ENCODE peak calls at places on chromosomes 13 and 19, in nine cellular contexts. R is IMR-90, Z is A549, U is A673, L is Peyer's patch, C is thoracic aorta, J is aorta, V is cardiac muscle cell, S is mammary epithelial cell. I is an unnamed sample.

GRCh38 chr13:97879646-97880297 is 73.7 kb upstream of the IPO5 start:
- DNase-seq in R (peak; percentile 91), V (no peak), Z (peak; percentile 31), J (no peak), U (peak; percentile 96), S (peak; percentile 54), L (no peak), C (no peak), I (peak; percentile 66)

GRCh38 chr13:47326061-47326460 is 429.2 kb upstream of the HTR2A start:
- DNase-seq in L (no peak), V (no peak), C (no peak), J (no peak), S (no peak), R (peak; percentile 49), Z (no peak), U (no peak), I (no peak)

GRCh38 chr13:38363219-38363618 is 13.6 kb downstream of the UFM1 start:
- DNase-seq in R (no peak), J (no peak), L (no peak), C (no peak), V (no peak), S (no peak), U (no peak), Z (no peak), I (no peak)

GRCh38 chr13:90732049-90732448 is 615.4 kb upstream of the MIR17HG start:
- DNase-seq in V (no peak), U (no peak), C (no peak), S (peak; percentile 9), R (no peak), L (no peak), Z (peak; percentile 8), J (no peak), I (no peak)

GRCh38 chr13:111537843-111538499 is 217.5 kb downstream of the TEX29 start:
- DNase-seq in C (no peak), Z (no peak), R (no peak), U (no peak), V (no peak), L (no peak), S (no peak), J (no peak), I (peak; percentile 39)

GRCh38 chr19:41545547-41545946 is 30.4 kb upstream of the CEACAM21 start:
- DNase-seq in U (no peak), J (no peak), C (no peak), L (peak; percentile 54), S (no peak), V (no peak), Z (no peak), R (no peak), I (no peak)

GRCh38 chr19:28436320-28436719 is 776.6 kb downstream of the UQCRFS1 start:
- DNase-seq in V (no peak), Z (no peak), L (no peak), U (no peak), S (no peak), C (no peak), R (no peak), J (no peak), I (no peak)

GRCh38 chr19:41518141-41518540 is 57.8 kb upstream of the CEACAM21 start:
- DNase-seq in Z (no peak), L (no peak), C (no peak), J (no peak), R (no peak), V (no peak), U (no peak), S (no peak), I (no peak)

GRCh38 chr13:46641274-46642081 is 88.5 kb downstream of the LRCH1 start:
- DNase-seq in L (no peak), S (no peak), Z (no peak), J (no peak), U (no peak), C (no peak), R (no peak), V (no peak), I (peak; percentile 57)

GRCh38 chr19:11191273-11191755 is 6.0 kb downstream of the KANK2 start:
- DNase-seq in J (peak; percentile 91), U (peak; percentile 53), Z (peak; percentile 51), L (no peak), R (peak; percentile 63), S (peak; percentile 5), C (peak; percentile 65), V (no peak), I (peak; percentile 92)

GRCh38 chr19:42370667-42371066 is 19.4 kb downstream of the CNFN start:
- DNase-seq in C (no peak), L (no peak), U (no peak), J (no peak), V (no peak), R (no peak), S (no peak), Z (no peak), I (no peak)

GRCh38 chr19:39858541-39858940 is 12.4 kb upstream of the FBL start:
- DNase-seq in J (no peak), Z (peak; percentile 65), C (no peak), L (no peak), U (peak; percentile 30), V (peak; percentile 73), R (peak; percentile 63), S (no peak), I (no peak)

GRCh38 chr19:46813570-46814358 is 25.4 kb upstream of the SLC1A5 start:
- DNase-seq in U (no peak), J (peak; percentile 74), S (no peak), R (peak; percentile 46), C (no peak), V (no peak), L (no peak), Z (peak; percentile 84), I (peak; percentile 47)

GRCh38 chr19:10193666-10194499 is 870 bp downstream of the DNMT1 start:
- DNase-seq in Z (peak; percentile 6), L (peak; percentile 32), R (peak; percentile 76), C (no peak), U (peak; percentile 44), S (peak; percentile 63), J (no peak), V (no peak), I (peak; percentile 90)

GRCh38 chr13:104466016-104466415 is 1399.8 kb upstream of the SLC10A2 start:
- DNase-seq in J (no peak), V (no peak), U (no peak), C (no peak), R (no peak), S (no peak), Z (no peak), L (no peak), I (no peak)

GRCh38 chr13:52840066-52840465 is 8.4 kb downstream of the PCDH8 start:
- DNase-seq in Z (no peak), S (no peak), J (no peak), V (no peak), R (no peak), L (no peak), C (no peak), U (no peak), I (no peak)

DNA sequence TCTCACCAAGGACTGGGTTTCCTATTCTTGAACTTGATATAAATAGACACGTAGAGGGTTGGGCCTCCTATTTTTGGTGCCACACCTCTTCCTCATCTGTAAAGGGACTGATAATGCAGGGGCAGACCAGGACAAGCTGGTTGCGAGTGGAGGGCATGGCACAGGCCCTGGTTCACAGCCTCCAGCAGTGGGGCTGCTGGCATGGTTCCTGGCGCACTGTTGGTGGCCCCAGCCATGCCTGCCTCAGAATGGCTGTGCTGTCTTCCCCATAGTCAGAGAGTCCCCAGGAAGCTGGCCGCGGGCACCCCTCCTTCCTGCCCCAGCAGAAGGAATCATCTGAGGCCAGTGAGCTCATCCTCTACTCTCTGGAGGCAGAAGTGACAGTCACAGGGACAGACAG is 10.5 kb upstream of the OVOL3 start:
- DNase-seq in C (no peak), S (no peak), Z (no peak), L (no peak), R (no peak), U (no peak), V (peak; percentile 30), J (no peak), I (no peak)
- H3K27ac ChIP-seq in C (no peak overlapping the region), S (no peak overlapping the region), Z (no peak overlapping the region), L (no peak overlapping the region), R (no peak overlapping the region), U (no peak overlapping the region), V (peak overlapping the region; percentile 6), J (no peak overlapping the region), I (no peak overlapping the region)

DNA sequence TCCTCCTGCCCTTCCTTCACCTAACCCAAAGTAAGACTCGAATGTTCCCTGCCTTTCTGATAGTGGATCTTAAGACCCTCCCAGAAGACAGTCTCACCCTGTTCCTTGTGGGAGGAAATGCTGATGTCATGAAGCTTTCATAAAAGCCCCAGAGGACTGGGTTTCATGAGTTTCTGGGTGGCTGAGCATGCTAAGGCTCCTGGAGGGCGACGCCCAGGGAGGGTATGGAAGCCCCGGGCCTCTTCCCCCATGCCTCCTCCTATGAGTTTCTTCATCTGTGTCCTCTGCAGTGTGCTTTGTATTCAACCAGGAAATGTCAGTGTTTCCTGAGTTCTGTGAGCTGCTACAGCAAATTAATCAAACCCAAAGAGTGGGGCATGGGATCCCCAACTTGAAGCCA is 1.8 kb upstream of the LILRB2 start:
- DNase-seq in R (no peak), V (no peak), U (peak; percentile 5), S (no peak), Z (no peak), C (no peak), J (no peak), L (no peak), I (no peak)
- H3K4me1 ChIP-seq in R (no peaks in the 10 kb centered on the region), V (no peaks in the 10 kb centered on the region), U (no peaks in the 10 kb centered on the region), S (no peaks in the 10 kb centered on the region), Z (no peaks in the 10 kb centered on the region), C (no peaks in the 10 kb centered on the region), J (no peaks in the 10 kb centered on the region), L (no peaks in the 10 kb centered on the region), I (no peaks in the 10 kb centered on the region)

GRCh38 chr19:407501-408440 is 1.2 kb downstream of the C2CD4C start:
- DNase-seq in Z (no peak), V (no peak), L (no peak), C (no peak), U (no peak), J (peak; percentile 45), R (no peak), S (no peak), I (no peak)
- H3K4me3 ChIP-seq in Z (no peak overlapping the region), V (no peak overlapping the region), L (peak overlapping the region; percentile 52), C (peak overlapping the region; percentile 70), U (peak overlapping the region; percentile 63), J (no peak overlapping the region), R (no peak overlapping the region), S (no peak overlapping the region), I (no peak overlapping the region)

DNA sequence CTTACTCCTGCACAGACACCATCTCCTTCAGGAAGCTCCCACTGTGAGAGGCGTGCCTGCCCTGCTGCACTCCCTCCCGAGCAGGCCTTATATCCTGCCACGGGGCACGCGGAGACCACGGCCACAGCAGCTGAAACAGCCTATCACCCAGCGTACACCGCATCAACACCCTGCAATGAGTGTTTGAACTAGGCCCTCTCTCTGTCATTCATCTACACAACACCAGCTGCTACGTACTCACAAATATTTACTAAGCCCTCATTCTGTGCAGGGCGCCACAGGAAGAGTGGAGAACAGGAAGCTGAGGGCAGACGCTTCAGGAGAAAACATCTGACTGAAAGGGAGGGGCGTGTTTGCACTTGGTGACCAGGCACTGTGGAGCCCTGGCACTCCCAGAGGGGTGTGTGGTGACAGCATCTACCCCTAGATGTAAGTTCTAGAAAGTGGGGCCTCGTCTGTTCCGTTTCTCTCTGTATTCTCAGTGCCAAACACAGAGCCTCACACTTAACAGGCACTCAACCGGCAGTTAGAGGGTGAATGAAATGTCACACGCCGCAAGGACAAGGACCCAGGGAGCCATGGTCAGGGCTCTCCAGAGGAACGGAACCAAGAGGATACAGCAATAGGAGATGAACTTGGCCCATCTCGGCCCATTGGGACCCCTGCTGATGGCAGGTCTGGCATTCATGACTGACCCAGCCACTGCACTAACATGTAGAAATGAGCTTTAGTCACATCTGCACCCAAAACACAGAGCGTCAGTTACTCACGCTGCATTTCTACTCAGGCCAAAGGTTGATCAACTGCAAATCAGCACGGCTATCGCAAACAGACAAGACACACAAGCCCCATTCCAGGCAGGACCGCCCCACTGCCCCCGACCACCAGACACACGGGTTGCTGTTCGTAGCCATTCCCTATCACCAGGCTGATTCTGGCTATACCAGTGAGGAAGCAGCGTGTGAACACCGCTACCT is 15.7 kb downstream of the RANBP3 start:
- DNase-seq in Z (no peak), S (no peak), V (peak; percentile 42), U (peak; percentile 91), J (peak; percentile 72), C (no peak), L (peak; percentile 69), R (peak; percentile 66), I (peak; percentile 27)
- H3K27ac ChIP-seq in Z (no peak overlapping the region), S (no peak overlapping the region), V (peak overlapping the region; percentile 82), U (peak overlapping the region; percentile 66), J (no peak overlapping the region), C (no peak overlapping the region), L (peak overlapping the region; percentile 77), R (peak overlapping the region; percentile 71), I (no peak overlapping the region)